ENCODE peak calls at places on chromosomes 16 and 17, in eight cellular contexts. One of them, this sample, is unnamed.

GRCh38 chr17:41369713-41370112 is at the start of gene KRT33B:
- DNase-seq in spleen: no peak
- DNase-seq in cardiac muscle cell: no peak
- DNase-seq in breast epithelium: no peak
- DNase-seq in GM23248: no peak
- DNase-seq in ovary: no peak
- DNase-seq in tibial artery: no peak
- DNase-seq in HepG2: no peak
- DNase-seq in this sample: no peak

GRCh38 chr17:31490991-31491793 is 99.7 kb downstream of the RAB11FIP4 start:
- DNase-seq in ovary: no peak
- DNase-seq in spleen: peak; percentile 93
- DNase-seq in tibial artery: no peak
- DNase-seq in HepG2: no peak
- DNase-seq in GM23248: no peak
- DNase-seq in cardiac muscle cell: no peak
- DNase-seq in breast epithelium: no peak
- DNase-seq in this sample: no peak

GRCh38 chr17:50274142-50274944 is at the start of gene TMEM92:
- DNase-seq in tibial artery: peak; percentile 24
- DNase-seq in HepG2: no peak
- DNase-seq in breast epithelium: no peak
- DNase-seq in cardiac muscle cell: no peak
- DNase-seq in GM23248: peak; percentile 45
- DNase-seq in spleen: peak; percentile 75
- DNase-seq in ovary: no peak
- DNase-seq in this sample: peak; percentile 73

GRCh38 chr16:65294708-65295107 is 172.8 kb upstream of the CDH11 start:
- DNase-seq in HepG2: no peak
- DNase-seq in breast epithelium: no peak
- DNase-seq in tibial artery: no peak
- DNase-seq in cardiac muscle cell: no peak
- DNase-seq in spleen: no peak
- DNase-seq in GM23248: no peak
- DNase-seq in ovary: peak; percentile 68
- DNase-seq in this sample: no peak

GRCh38 chr16:12675852-12676251 is 127.8 kb downstream of the CPPED1 start:
- DNase-seq in cardiac muscle cell: peak; percentile 20
- DNase-seq in ovary: no peak
- DNase-seq in HepG2: no peak
- DNase-seq in spleen: no peak
- DNase-seq in GM23248: peak; percentile 75
- DNase-seq in breast epithelium: no peak
- DNase-seq in tibial artery: no peak
- DNase-seq in this sample: peak; percentile 19

GRCh38 chr17:7405882-7406825 is 1.5 kb upstream of the NLGN2 start:
- DNase-seq in ovary: no peak
- DNase-seq in breast epithelium: no peak
- DNase-seq in spleen: no peak
- DNase-seq in HepG2: no peak
- DNase-seq in cardiac muscle cell: no peak
- DNase-seq in tibial artery: no peak
- DNase-seq in GM23248: peak; percentile 16
- DNase-seq in this sample: no peak

GRCh38 chr17:8275421-8276290 is 12.8 kb upstream of the RANGRF start:
- DNase-seq in breast epithelium: no peak
- DNase-seq in tibial artery: no peak
- DNase-seq in spleen: no peak
- DNase-seq in cardiac muscle cell: no peak
- DNase-seq in HepG2: no peak
- DNase-seq in ovary: no peak
- DNase-seq in GM23248: no peak
- DNase-seq in this sample: peak; percentile 51

GRCh38 chr16:3580686-3581085 is 3.5 kb upstream of the NLRC3 start:
- DNase-seq in breast epithelium: no peak
- DNase-seq in spleen: no peak
- DNase-seq in GM23248: peak; percentile 34
- DNase-seq in cardiac muscle cell: no peak
- DNase-seq in tibial artery: no peak
- DNase-seq in ovary: no peak
- DNase-seq in HepG2: no peak
- DNase-seq in this sample: no peak

GRCh38 chr16:71373073-71373472 is 14.6 kb downstream of the CALB2 start:
- DNase-seq in cardiac muscle cell: peak; percentile 76
- DNase-seq in breast epithelium: no peak
- DNase-seq in HepG2: no peak
- DNase-seq in tibial artery: no peak
- DNase-seq in GM23248: peak; percentile 67
- DNase-seq in ovary: no peak
- DNase-seq in spleen: no peak
- DNase-seq in this sample: no peak

GRCh38 chr17:40113110-40113960 is 8.4 kb upstream of the MSL1 start:
- DNase-seq in cardiac muscle cell: peak; percentile 96
- DNase-seq in tibial artery: peak; percentile 96
- DNase-seq in ovary: peak; percentile 93
- DNase-seq in spleen: peak; percentile 96
- DNase-seq in GM23248: peak; percentile 97
- DNase-seq in breast epithelium: peak; percentile 95
- DNase-seq in HepG2: peak; percentile 98
- DNase-seq in this sample: peak; percentile 98

GRCh38 chr17:17757944-17758343 is 76.7 kb downstream of the RAI1 start:
- DNase-seq in spleen: no peak
- DNase-seq in tibial artery: no peak
- DNase-seq in ovary: no peak
- DNase-seq in breast epithelium: no peak
- DNase-seq in GM23248: no peak
- DNase-seq in cardiac muscle cell: no peak
- DNase-seq in HepG2: no peak
- DNase-seq in this sample: no peak

GRCh38 chr17:73770115-73770848 is 126.0 kb upstream of the SDK2 start:
- DNase-seq in breast epithelium: peak; percentile 68
- DNase-seq in cardiac muscle cell: peak; percentile 89
- DNase-seq in tibial artery: peak; percentile 67
- DNase-seq in GM23248: peak; percentile 90
- DNase-seq in spleen: no peak
- DNase-seq in HepG2: no peak
- DNase-seq in ovary: peak; percentile 28
- DNase-seq in this sample: peak; percentile 96

GRCh38 chr16:11595908-11596504 is 9.3 kb upstream of the LITAF start:
- DNase-seq in GM23248: no peak
- DNase-seq in tibial artery: no peak
- DNase-seq in ovary: peak; percentile 32
- DNase-seq in spleen: peak; percentile 73
- DNase-seq in cardiac muscle cell: no peak
- DNase-seq in HepG2: no peak
- DNase-seq in breast epithelium: no peak
- DNase-seq in this sample: no peak

GRCh38 chr16:29663020-29663828 is at the start of gene SPN:
- DNase-seq in cardiac muscle cell: no peak
- DNase-seq in tibial artery: no peak
- DNase-seq in GM23248: no peak
- DNase-seq in breast epithelium: no peak
- DNase-seq in spleen: peak; percentile 80
- DNase-seq in ovary: no peak
- DNase-seq in HepG2: no peak
- DNase-seq in this sample: peak; percentile 74

GRCh38 chr16:29663829-29664132 is 734 bp downstream of the SPN start:
- DNase-seq in cardiac muscle cell: no peak
- DNase-seq in HepG2: no peak
- DNase-seq in spleen: no peak
- DNase-seq in breast epithelium: no peak
- DNase-seq in GM23248: no peak
- DNase-seq in ovary: no peak
- DNase-seq in tibial artery: no peak
- DNase-seq in this sample: no peak

GRCh38 chr16:29667755-29668154 is 4.7 kb downstream of the SPN start:
- DNase-seq in tibial artery: no peak
- DNase-seq in spleen: no peak
- DNase-seq in HepG2: no peak
- DNase-seq in cardiac muscle cell: no peak
- DNase-seq in GM23248: no peak
- DNase-seq in breast epithelium: no peak
- DNase-seq in ovary: no peak
- DNase-seq in this sample: no peak

GRCh38 chr16:29664133-29664912 is 1.3 kb downstream of the SPN start:
- DNase-seq in breast epithelium: no peak
- DNase-seq in spleen: peak; percentile 89
- DNase-seq in cardiac muscle cell: no peak
- DNase-seq in tibial artery: no peak
- DNase-seq in HepG2: no peak
- DNase-seq in GM23248: no peak
- DNase-seq in ovary: no peak
- DNase-seq in this sample: no peak

DNA sequence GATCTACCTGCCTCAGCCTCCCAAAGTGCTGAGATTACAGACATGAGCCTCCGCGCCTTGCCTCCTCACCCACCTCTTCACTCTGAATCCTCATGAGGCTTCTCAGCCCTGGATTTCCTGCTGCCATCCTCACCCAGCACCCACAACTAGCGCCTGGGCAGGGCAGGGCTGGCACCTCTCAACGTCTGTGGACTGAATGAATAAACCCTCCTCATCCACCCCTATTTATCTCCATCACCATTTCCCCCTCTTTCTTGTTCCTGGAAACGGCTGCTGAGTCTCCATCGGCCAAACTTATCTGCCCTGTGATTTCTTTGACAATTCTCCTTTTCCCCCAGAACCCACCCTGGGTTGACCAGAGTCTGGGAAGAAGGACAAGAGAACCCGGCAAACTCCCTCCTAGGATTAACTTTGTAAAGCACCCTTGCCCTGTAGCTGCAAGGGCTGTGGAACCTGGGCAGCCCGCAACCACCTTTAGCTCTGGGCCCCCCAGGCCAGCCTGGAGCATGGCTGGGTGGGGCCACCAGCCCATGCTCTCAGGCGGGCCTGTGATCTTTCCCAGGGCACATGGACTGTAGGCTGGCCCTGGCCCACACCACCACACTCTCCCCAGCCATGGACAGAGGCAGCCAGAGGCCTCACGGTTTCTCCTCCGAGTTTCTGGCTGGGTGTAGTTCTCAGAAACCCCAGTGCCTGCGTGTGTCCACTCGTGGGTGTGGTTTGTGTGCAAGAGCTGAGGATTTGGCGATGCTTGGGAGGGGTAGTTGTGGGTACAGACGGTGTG is 2.4 kb downstream of the SPN start:
- DNase-seq in cardiac muscle cell: no peak
- DNase-seq in ovary: no peak
- DNase-seq in tibial artery: no peak
- DNase-seq in spleen: peak; percentile 76
- DNase-seq in GM23248: no peak
- DNase-seq in HepG2: no peak
- DNase-seq in breast epithelium: no peak
- DNase-seq in this sample: no peak
- H3K4me3 ChIP-seq in cardiac muscle cell: no peak overlapping the region
- H3K4me3 ChIP-seq in ovary: no peak overlapping the region
- H3K4me3 ChIP-seq in tibial artery: no peak overlapping the region
- H3K4me3 ChIP-seq in spleen: peak overlapping the region; percentile 47
- H3K4me3 ChIP-seq in GM23248: no peak overlapping the region
- H3K4me3 ChIP-seq in HepG2: no peak overlapping the region
- H3K4me3 ChIP-seq in breast epithelium: no peak overlapping the region
- H3K4me3 ChIP-seq in this sample: no peak overlapping the region

GRCh38 chr16:6633441-6633840 is 699.2 kb upstream of the RBFOX1 start:
- DNase-seq in cardiac muscle cell: no peak
- DNase-seq in GM23248: no peak
- DNase-seq in HepG2: no peak
- DNase-seq in breast epithelium: no peak
- DNase-seq in ovary: no peak
- DNase-seq in tibial artery: no peak
- DNase-seq in spleen: no peak
- DNase-seq in this sample: no peak
- H3K4me3 ChIP-seq in cardiac muscle cell: no peak overlapping the region
- H3K4me3 ChIP-seq in GM23248: no peak overlapping the region
- H3K4me3 ChIP-seq in HepG2: no peak overlapping the region
- H3K4me3 ChIP-seq in breast epithelium: no peak overlapping the region
- H3K4me3 ChIP-seq in ovary: no peak overlapping the region
- H3K4me3 ChIP-seq in tibial artery: no peak overlapping the region
- H3K4me3 ChIP-seq in spleen: no peak overlapping the region
- H3K4me3 ChIP-seq in this sample: no peak overlapping the region

GRCh38 chr16:7013990-7014389 is 318.7 kb upstream of the RBFOX1 start:
- DNase-seq in spleen: no peak
- DNase-seq in ovary: no peak
- DNase-seq in cardiac muscle cell: peak; percentile 1
- DNase-seq in HepG2: peak; percentile 40
- DNase-seq in GM23248: peak; percentile 30
- DNase-seq in breast epithelium: no peak
- DNase-seq in tibial artery: no peak
- DNase-seq in this sample: no peak
- H3K4me3 ChIP-seq in spleen: no peak overlapping the region
- H3K4me3 ChIP-seq in ovary: no peak overlapping the region
- H3K4me3 ChIP-seq in cardiac muscle cell: no peak overlapping the region
- H3K4me3 ChIP-seq in HepG2: no peak overlapping the region
- H3K4me3 ChIP-seq in GM23248: no peak overlapping the region
- H3K4me3 ChIP-seq in breast epithelium: no peak overlapping the region
- H3K4me3 ChIP-seq in tibial artery: no peak overlapping the region
- H3K4me3 ChIP-seq in this sample: no peak overlapping the region

GRCh38 chr17:55414983-55415382 is 6.7 kb downstream of the MMD start:
- DNase-seq in GM23248: no peak
- DNase-seq in spleen: no peak
- DNase-seq in ovary: no peak
- DNase-seq in cardiac muscle cell: no peak
- DNase-seq in breast epithelium: no peak
- DNase-seq in HepG2: no peak
- DNase-seq in tibial artery: no peak
- DNase-seq in this sample: no peak

GRCh38 chr17:55417411-55418268 is 4.0 kb downstream of the MMD start:
- DNase-seq in breast epithelium: no peak
- DNase-seq in spleen: no peak
- DNase-seq in tibial artery: no peak
- DNase-seq in ovary: no peak
- DNase-seq in HepG2: no peak
- DNase-seq in GM23248: no peak
- DNase-seq in cardiac muscle cell: no peak
- DNase-seq in this sample: no peak

GRCh38 chr17:55418369-55419268 is 3.0 kb downstream of the MMD start:
- DNase-seq in breast epithelium: no peak
- DNase-seq in HepG2: no peak
- DNase-seq in cardiac muscle cell: no peak
- DNase-seq in ovary: no peak
- DNase-seq in GM23248: no peak
- DNase-seq in tibial artery: no peak
- DNase-seq in spleen: no peak
- DNase-seq in this sample: no peak

GRCh38 chr17:55416000-55416399 is 5.6 kb downstream of the MMD start:
- DNase-seq in cardiac muscle cell: no peak
- DNase-seq in GM23248: no peak
- DNase-seq in breast epithelium: no peak
- DNase-seq in HepG2: no peak
- DNase-seq in ovary: no peak
- DNase-seq in tibial artery: no peak
- DNase-seq in spleen: no peak
- DNase-seq in this sample: no peak

DNA sequence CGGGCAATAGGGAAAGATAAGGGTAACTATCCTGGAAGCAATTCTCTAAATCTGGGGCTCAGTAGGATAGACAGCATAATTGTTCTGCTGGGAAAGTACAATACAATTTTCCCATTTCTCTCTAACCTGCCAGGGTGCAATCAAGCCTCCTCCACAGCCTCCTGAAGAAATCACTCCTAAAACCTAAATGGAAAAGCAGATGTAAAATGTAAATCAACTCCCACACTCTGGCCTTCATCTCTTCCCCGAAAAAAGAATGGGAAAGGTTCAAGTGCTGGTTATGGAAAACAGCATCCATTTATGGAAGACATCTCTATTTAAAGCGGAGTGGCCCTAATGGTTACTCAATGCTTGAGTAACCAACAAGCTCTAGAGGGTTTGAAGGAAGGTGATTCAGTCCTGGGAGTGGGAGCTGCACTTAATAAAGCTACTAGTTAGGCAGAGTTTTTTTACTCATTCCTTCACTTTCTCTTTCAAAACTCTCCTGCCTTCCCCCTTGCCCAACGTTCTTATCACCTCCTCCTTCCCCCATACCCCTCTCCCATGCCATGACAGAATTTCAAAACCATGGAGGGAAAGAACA is 5.1 kb downstream of the MMD start:
- DNase-seq in HepG2: no peak
- DNase-seq in spleen: no peak
- DNase-seq in GM23248: peak; percentile 50
- DNase-seq in cardiac muscle cell: peak; percentile 84
- DNase-seq in tibial artery: no peak
- DNase-seq in breast epithelium: no peak
- DNase-seq in ovary: no peak
- DNase-seq in this sample: no peak
- H3K4me3 ChIP-seq in HepG2: no peak overlapping the region
- H3K4me3 ChIP-seq in spleen: no peak overlapping the region
- H3K4me3 ChIP-seq in GM23248: no peak overlapping the region
- H3K4me3 ChIP-seq in cardiac muscle cell: peak overlapping the region; percentile 2
- H3K4me3 ChIP-seq in tibial artery: no peak overlapping the region
- H3K4me3 ChIP-seq in breast epithelium: no peak overlapping the region
- H3K4me3 ChIP-seq in ovary: no peak overlapping the region
- H3K4me3 ChIP-seq in this sample: no peak overlapping the region